ENCODE peak calls at places on chromosomes 13 and 19, in seven cellular contexts. One of them, this sample, is unnamed.

GRCh38 chr13:35881360-35881759 is 249.8 kb downstream of the DCLK1 start:
- DNase-seq in progenitor cell of endocrine pancreas: no peak
- DNase-seq in H9: no peak
- DNase-seq in AG04449: no peak
- DNase-seq in fibroblast of the aortic adventitia: peak; percentile 66
- DNase-seq in endothelial cell of umbilical vein: no peak
- DNase-seq in lower leg skin: no peak
- DNase-seq in this sample: no peak

GRCh38 chr19:679418-680286 is 3.5 kb downstream of the FSTL3 start:
- DNase-seq in progenitor cell of endocrine pancreas: no peak
- DNase-seq in H9: peak; percentile 64
- DNase-seq in AG04449: no peak
- DNase-seq in fibroblast of the aortic adventitia: peak; percentile 86
- DNase-seq in endothelial cell of umbilical vein: peak; percentile 42
- DNase-seq in lower leg skin: no peak
- DNase-seq in this sample: no peak

GRCh38 chr13:81770868-81771505 is 1430.1 kb upstream of the SPRY2 start:
- DNase-seq in progenitor cell of endocrine pancreas: no peak
- DNase-seq in H9: no peak
- DNase-seq in AG04449: no peak
- DNase-seq in fibroblast of the aortic adventitia: no peak
- DNase-seq in endothelial cell of umbilical vein: no peak
- DNase-seq in lower leg skin: no peak
- DNase-seq in this sample: no peak

GRCh38 chr13:109160357-109160756 is 530.9 kb downstream of the MYO16 start:
- DNase-seq in progenitor cell of endocrine pancreas: no peak
- DNase-seq in H9: no peak
- DNase-seq in AG04449: no peak
- DNase-seq in fibroblast of the aortic adventitia: no peak
- DNase-seq in endothelial cell of umbilical vein: no peak
- DNase-seq in lower leg skin: no peak
- DNase-seq in this sample: no peak

GRCh38 chr19:33947565-33947964 is 150.9 kb downstream of the KCTD15 start:
- DNase-seq in progenitor cell of endocrine pancreas: no peak
- DNase-seq in H9: no peak
- DNase-seq in AG04449: no peak
- DNase-seq in fibroblast of the aortic adventitia: no peak
- DNase-seq in endothelial cell of umbilical vein: no peak
- DNase-seq in lower leg skin: no peak
- DNase-seq in this sample: no peak

GRCh38 chr19:49716154-49716553 is 25.2 kb downstream of the CPT1C start:
- DNase-seq in progenitor cell of endocrine pancreas: no peak
- DNase-seq in H9: no peak
- DNase-seq in AG04449: no peak
- DNase-seq in fibroblast of the aortic adventitia: no peak
- DNase-seq in endothelial cell of umbilical vein: no peak
- DNase-seq in lower leg skin: no peak
- DNase-seq in this sample: no peak

GRCh38 chr19:55156202-55157063 is 1.1 kb downstream of the TNNI3 start:
- DNase-seq in progenitor cell of endocrine pancreas: peak; percentile 71
- DNase-seq in H9: peak; percentile 99
- DNase-seq in AG04449: no peak
- DNase-seq in fibroblast of the aortic adventitia: peak; percentile 55
- DNase-seq in endothelial cell of umbilical vein: no peak
- DNase-seq in lower leg skin: no peak
- DNase-seq in this sample: no peak

GRCh38 chr13:30561506-30561905 is 56.2 kb upstream of the USPL1 start:
- DNase-seq in progenitor cell of endocrine pancreas: no peak
- DNase-seq in H9: no peak
- DNase-seq in AG04449: no peak
- DNase-seq in fibroblast of the aortic adventitia: no peak
- DNase-seq in endothelial cell of umbilical vein: no peak
- DNase-seq in lower leg skin: no peak
- DNase-seq in this sample: no peak

GRCh38 chr19:39436350-39436716 is 584 bp upstream of the RPS16 start:
- DNase-seq in progenitor cell of endocrine pancreas: no peak
- DNase-seq in H9: no peak
- DNase-seq in AG04449: no peak
- DNase-seq in fibroblast of the aortic adventitia: no peak
- DNase-seq in endothelial cell of umbilical vein: no peak
- DNase-seq in lower leg skin: no peak
- DNase-seq in this sample: no peak

GRCh38 chr13:91328726-91329125 is 18.8 kb upstream of the MIR17HG start:
- DNase-seq in progenitor cell of endocrine pancreas: no peak
- DNase-seq in H9: no peak
- DNase-seq in AG04449: no peak
- DNase-seq in fibroblast of the aortic adventitia: no peak
- DNase-seq in endothelial cell of umbilical vein: no peak
- DNase-seq in lower leg skin: no peak
- DNase-seq in this sample: no peak

GRCh38 chr19:9986787-9987281 is 23.5 kb downstream of the COL5A3 start:
- DNase-seq in progenitor cell of endocrine pancreas: no peak
- DNase-seq in H9: no peak
- DNase-seq in AG04449: no peak
- DNase-seq in fibroblast of the aortic adventitia: peak; percentile 95
- DNase-seq in endothelial cell of umbilical vein: no peak
- DNase-seq in lower leg skin: peak; percentile 47
- DNase-seq in this sample: no peak

GRCh38 chr13:113122571-113123225 is at the start of gene F10:
- DNase-seq in progenitor cell of endocrine pancreas: peak; percentile 48
- DNase-seq in H9: peak; percentile 88
- DNase-seq in AG04449: no peak
- DNase-seq in fibroblast of the aortic adventitia: peak; percentile 74
- DNase-seq in endothelial cell of umbilical vein: no peak
- DNase-seq in lower leg skin: peak; percentile 56
- DNase-seq in this sample: no peak

GRCh38 chr19:40947573-40947972 is 43.5 kb upstream of the CYP2B6 start:
- DNase-seq in progenitor cell of endocrine pancreas: no peak
- DNase-seq in H9: no peak
- DNase-seq in AG04449: no peak
- DNase-seq in fibroblast of the aortic adventitia: no peak
- DNase-seq in endothelial cell of umbilical vein: no peak
- DNase-seq in lower leg skin: no peak
- DNase-seq in this sample: no peak

GRCh38 chr13:90800082-90800746 is 547.3 kb upstream of the MIR17HG start:
- DNase-seq in progenitor cell of endocrine pancreas: no peak
- DNase-seq in H9: no peak
- DNase-seq in AG04449: no peak
- DNase-seq in fibroblast of the aortic adventitia: no peak
- DNase-seq in endothelial cell of umbilical vein: no peak
- DNase-seq in lower leg skin: peak; percentile 36
- DNase-seq in this sample: no peak

GRCh38 chr19:38216785-38217746 is 7.0 kb downstream of the DPF1 start:
- DNase-seq in progenitor cell of endocrine pancreas: no peak
- DNase-seq in H9: no peak
- DNase-seq in AG04449: no peak
- DNase-seq in fibroblast of the aortic adventitia: no peak
- DNase-seq in endothelial cell of umbilical vein: no peak
- DNase-seq in lower leg skin: no peak
- DNase-seq in this sample: no peak

GRCh38 chr13:98525852-98526512 is 50.9 kb downstream of the STK24 start:
- DNase-seq in progenitor cell of endocrine pancreas: no peak
- DNase-seq in H9: no peak
- DNase-seq in AG04449: no peak
- DNase-seq in fibroblast of the aortic adventitia: no peak
- DNase-seq in endothelial cell of umbilical vein: no peak
- DNase-seq in lower leg skin: no peak
- DNase-seq in this sample: no peak

GRCh38 chr13:98570929-98571372 is 6.0 kb downstream of the STK24 start:
- DNase-seq in progenitor cell of endocrine pancreas: no peak
- DNase-seq in H9: no peak
- DNase-seq in AG04449: no peak
- DNase-seq in fibroblast of the aortic adventitia: no peak
- DNase-seq in endothelial cell of umbilical vein: peak; percentile 75
- DNase-seq in lower leg skin: no peak
- DNase-seq in this sample: no peak

GRCh38 chr19:40803857-40804782 is 5.1 kb downstream of the EGLN2 start:
- DNase-seq in progenitor cell of endocrine pancreas: no peak
- DNase-seq in H9: peak; percentile 71
- DNase-seq in AG04449: no peak
- DNase-seq in fibroblast of the aortic adventitia: no peak
- DNase-seq in endothelial cell of umbilical vein: no peak
- DNase-seq in lower leg skin: no peak
- DNase-seq in this sample: no peak

DNA sequence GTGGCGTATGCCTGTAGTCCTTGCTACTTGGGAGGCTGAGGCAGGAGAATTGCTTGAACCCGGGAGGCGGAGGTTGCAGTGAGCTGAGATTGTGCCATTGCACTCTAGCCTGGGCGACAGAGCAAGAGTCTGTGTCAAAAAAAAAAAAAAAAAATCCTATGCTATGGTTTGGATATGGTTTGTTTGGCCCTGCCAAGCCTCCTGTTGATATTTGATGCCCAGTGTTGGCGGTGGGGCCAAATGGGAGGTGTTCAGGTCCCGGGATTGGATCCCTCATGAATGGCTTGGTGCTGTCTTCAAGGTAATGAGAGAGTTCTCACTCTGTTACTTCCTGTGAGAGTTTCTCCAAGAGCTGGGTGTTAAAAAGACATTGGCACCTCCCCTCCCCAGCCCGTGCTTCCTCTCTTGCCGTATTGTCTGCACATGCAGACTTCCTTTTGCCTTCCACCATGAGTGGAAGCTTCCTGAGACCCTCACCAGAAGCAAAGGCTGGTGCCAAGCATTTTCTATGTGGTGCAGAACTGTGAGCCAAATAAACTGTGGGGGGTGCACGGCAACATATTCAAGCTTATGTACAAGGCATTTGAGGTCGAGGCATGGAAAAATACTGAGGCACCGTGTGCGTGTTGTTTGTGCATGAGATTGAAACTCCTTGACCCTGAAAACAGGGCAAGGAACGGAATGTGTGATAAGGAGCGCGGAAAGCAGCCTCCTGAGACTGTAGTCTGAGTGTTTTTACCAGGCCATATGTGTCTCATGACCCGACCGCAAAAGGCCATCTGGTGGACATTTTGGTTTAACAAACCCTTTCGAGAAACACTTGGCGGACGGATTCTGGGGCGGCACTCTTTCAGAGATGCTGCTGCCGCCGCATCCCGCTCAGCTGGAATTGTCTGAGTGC is 7.3 kb downstream of the SIGLEC9 start:
- DNase-seq in progenitor cell of endocrine pancreas: no peak
- DNase-seq in H9: no peak
- DNase-seq in AG04449: no peak
- DNase-seq in fibroblast of the aortic adventitia: peak; percentile 83
- DNase-seq in endothelial cell of umbilical vein: peak; percentile 80
- DNase-seq in lower leg skin: no peak
- DNase-seq in this sample: no peak
- TF ChIP-seq CTCF in progenitor cell of endocrine pancreas: no peak
- TF ChIP-seq CTCF in H9: no peak
- TF ChIP-seq CTCF in AG04449: no peak
- TF ChIP-seq CTCF in fibroblast of the aortic adventitia: peak; percentile 33
- TF ChIP-seq CTCF in endothelial cell of umbilical vein: no peak
- TF ChIP-seq CTCF in lower leg skin: no peak
- TF ChIP-seq CTCF in this sample: no peak

DNA sequence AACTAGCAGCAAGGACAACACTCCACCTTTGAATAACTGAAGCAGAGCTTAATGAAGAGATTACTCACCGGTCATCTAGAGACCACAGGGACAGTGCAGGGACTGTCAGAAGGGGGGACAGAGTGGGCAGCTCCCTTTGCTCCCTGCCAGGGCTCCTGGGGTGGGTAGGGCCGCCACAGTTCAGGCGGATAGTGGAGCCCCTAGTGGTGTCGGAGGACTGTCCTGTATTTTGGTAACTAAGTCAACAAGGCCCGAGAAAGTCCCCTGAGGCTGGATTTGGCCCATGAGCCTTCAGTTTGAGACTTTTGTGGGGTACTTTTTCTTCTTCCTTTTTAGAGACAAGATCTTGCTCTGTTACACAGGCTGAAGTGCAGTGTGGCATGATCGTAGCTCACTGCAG is 44.6 kb downstream of the GJA3 start:
- DNase-seq in progenitor cell of endocrine pancreas: no peak
- DNase-seq in H9: no peak
- DNase-seq in AG04449: no peak
- DNase-seq in fibroblast of the aortic adventitia: no peak
- DNase-seq in endothelial cell of umbilical vein: no peak
- DNase-seq in lower leg skin: no peak
- DNase-seq in this sample: no peak
- TF ChIP-seq CTCF in progenitor cell of endocrine pancreas: no peak
- TF ChIP-seq CTCF in H9: peak; percentile 46
- TF ChIP-seq CTCF in AG04449: no peak
- TF ChIP-seq CTCF in fibroblast of the aortic adventitia: no peak
- TF ChIP-seq CTCF in endothelial cell of umbilical vein: no peak
- TF ChIP-seq CTCF in lower leg skin: no peak
- TF ChIP-seq CTCF in this sample: no peak

DNA sequence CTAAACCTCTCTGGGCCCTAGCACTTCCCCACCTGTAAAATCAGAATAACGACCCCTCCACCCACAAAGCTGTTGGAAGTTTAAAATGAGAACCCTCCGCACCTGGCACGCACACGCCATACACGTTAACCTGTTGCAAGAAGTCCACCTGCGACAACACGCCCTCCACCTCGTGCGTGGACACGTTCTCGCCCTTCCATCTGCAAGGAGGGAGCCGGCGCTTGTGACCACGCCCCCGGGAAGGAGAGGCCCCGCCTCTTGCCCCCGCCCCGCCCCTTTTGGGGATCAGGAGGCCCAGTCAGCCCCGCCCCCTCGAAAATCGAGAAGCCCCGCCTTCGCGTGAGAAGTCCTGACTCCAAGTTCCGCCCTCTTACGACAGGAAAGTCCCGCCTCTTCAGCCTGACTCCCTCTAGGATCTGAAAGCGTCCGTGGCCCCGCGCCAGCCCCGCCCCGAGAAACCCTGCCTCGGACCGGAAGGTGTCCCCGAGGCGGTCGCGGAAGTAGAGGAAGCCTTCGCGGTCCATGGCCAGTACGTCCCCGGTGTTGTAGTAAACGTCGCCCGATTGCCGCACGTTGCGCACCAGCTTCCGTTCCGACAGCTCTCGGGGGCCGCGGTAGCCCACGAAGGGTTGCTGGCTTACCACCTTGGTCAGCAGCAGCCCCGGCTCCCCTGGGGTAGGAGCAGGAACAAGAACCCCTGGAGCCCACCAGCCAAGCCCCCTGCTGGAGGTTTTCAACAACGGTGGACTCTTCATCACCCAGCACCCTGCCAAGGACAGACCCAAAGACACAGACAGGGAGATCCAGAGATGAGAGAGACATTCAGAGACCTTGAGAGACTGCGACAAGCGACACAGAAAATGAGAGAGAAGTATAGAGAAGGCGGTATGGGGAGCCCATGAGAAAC is 12.5 kb downstream of the SLC27A5 start:
- DNase-seq in progenitor cell of endocrine pancreas: peak; percentile 99
- DNase-seq in H9: peak; percentile 100
- DNase-seq in AG04449: peak; percentile 89
- DNase-seq in fibroblast of the aortic adventitia: peak; percentile 98
- DNase-seq in endothelial cell of umbilical vein: peak; percentile 96
- DNase-seq in lower leg skin: peak; percentile 99
- DNase-seq in this sample: no peak
- TF ChIP-seq CTCF in progenitor cell of endocrine pancreas: peak; percentile 50
- TF ChIP-seq CTCF in H9: peak; percentile 49
- TF ChIP-seq CTCF in AG04449: no peak
- TF ChIP-seq CTCF in fibroblast of the aortic adventitia: peak; percentile 51
- TF ChIP-seq CTCF in endothelial cell of umbilical vein: peak; percentile 19
- TF ChIP-seq CTCF in lower leg skin: no peak
- TF ChIP-seq CTCF in this sample: peak; percentile 18

DNA sequence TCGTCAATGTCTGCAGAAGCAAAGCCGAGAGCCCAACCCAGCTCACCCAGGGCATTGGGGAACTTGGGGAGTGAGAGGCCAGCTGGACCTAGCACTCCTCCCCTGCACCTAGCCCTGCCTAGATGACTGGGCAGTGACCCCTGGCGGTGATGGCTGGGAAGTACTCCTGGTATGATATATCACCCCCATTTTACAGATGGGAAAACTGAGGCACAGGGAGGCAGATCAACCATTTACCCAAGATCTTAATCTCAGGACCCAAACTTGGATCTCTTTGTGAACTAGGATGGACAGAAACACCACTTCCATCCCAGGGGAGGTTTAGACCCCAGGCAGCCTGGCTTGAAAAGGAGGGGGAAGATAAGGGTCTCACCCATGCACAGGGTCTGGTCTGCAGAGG is 43.5 kb downstream of the CCL25 start:
- DNase-seq in progenitor cell of endocrine pancreas: no peak
- DNase-seq in H9: no peak
- DNase-seq in AG04449: no peak
- DNase-seq in fibroblast of the aortic adventitia: no peak
- DNase-seq in endothelial cell of umbilical vein: no peak
- DNase-seq in lower leg skin: no peak
- DNase-seq in this sample: no peak
- TF ChIP-seq CTCF in progenitor cell of endocrine pancreas: no peak
- TF ChIP-seq CTCF in H9: peak; percentile 30
- TF ChIP-seq CTCF in AG04449: no peak
- TF ChIP-seq CTCF in fibroblast of the aortic adventitia: peak; percentile 4
- TF ChIP-seq CTCF in endothelial cell of umbilical vein: no peak
- TF ChIP-seq CTCF in lower leg skin: no peak
- TF ChIP-seq CTCF in this sample: no peak